ENCODE peak calls at places on chromosomes 16 and 17, in five cellular contexts. L is amygdala; G is stimulated activated CD4-positive, alpha-beta T cell treated with anti-CD3 and anti-CD28 coated beads, Interleukin-12 subunit alpha, Interleukin-12 subunit beta, amount 100 ng/mL, for 48 hours; S is EL; C is epithelial cell of prostate. H is an unnamed sample.

GRCh38 chr16:23500212-23500865 is 10.0 kb downstream of the GGA2 start:
- DNase-seq in L (no peak), G (no peak), S (no peak), C (no peak), H (no peak)

GRCh38 chr16:56888806-56889205 is 23.8 kb downstream of the SLC12A3 start:
- DNase-seq in L (no peak), G (no peak), S (no peak), C (no peak), H (peak)

GRCh38 chr17:43831633-43832032 is 1.3 kb downstream of the MPP3 start:
- DNase-seq in L (no peak), G (no peak), S (no peak), C (no peak), H (no peak)

GRCh38 chr17:3729881-3730280 is 6.2 kb downstream of the HASPIN start:
- DNase-seq in L (no peak), G (no peak), S (no peak), C (no peak), H (no peak)

GRCh38 chr17:33596904-33597303 is 303.8 kb upstream of the ASIC2 start:
- DNase-seq in L (peak), G (no peak), S (no peak), C (no peak), H (no peak)

GRCh38 chr17:61491981-61492380 is 39.8 kb downstream of the TBX4 start:
- DNase-seq in L (no peak), G (no peak), S (no peak), C (no peak), H (no peak)

GRCh38 chr17:50129303-50129945 is 536 bp downstream of the SAMD14 start:
- DNase-seq in L (peak), G (no peak), S (peak), C (no peak), H (peak)

GRCh38 chr17:38745545-38745944 is 2.6 kb downstream of the PCGF2 start:
- DNase-seq in L (no peak), G (no peak), S (no peak), C (no peak), H (no peak)

GRCh38 chr16:878071-878784 is 77.7 kb upstream of the GNG13 start:
- DNase-seq in L (no peak), G (no peak), S (peak), C (no peak), H (no peak)

GRCh38 chr16:28193530-28194423 is 18.0 kb downstream of the XPO6 start:
- DNase-seq in L (no peak), G (no peak), S (peak), C (no peak), H (no peak)

GRCh38 chr16:65002265-65002664 is 119.6 kb downstream of the CDH11 start:
- DNase-seq in L (no peak), G (no peak), S (peak), C (no peak), H (no peak)

GRCh38 chr16:2830355-2830695 is 222 bp downstream of the ZG16B start:
- DNase-seq in L (no peak), G (no peak), S (no peak), C (no peak), H (no peak)

GRCh38 chr17:80986816-80987480 is 4.7 kb upstream of the CHMP6 start:
- DNase-seq in L (peak), G (no peak), S (no peak), C (no peak), H (no peak)

GRCh38 chr17:28345420-28346198 is 10.0 kb downstream of the TNFAIP1 start:
- DNase-seq in L (no peak), G (no peak), S (no peak), C (no peak), H (no peak)